ENCODE peak calls at places on chromosomes 7 and 10, in nine cellular contexts. T, E, Q, Z, G, O, Y, X and W are unnamed samples.

GRCh38 chr10:22599636-22600228 is 114.6 kb downstream of the PIP4K2A start:
- DNase-seq in T (no peak), E (no peak), Q (no peak), Z (no peak), G (no peak), O (no peak), Y (no peak), X (no peak), W (no peak)

GRCh38 chr7:22587322-22587721 is 87.3 kb upstream of the STEAP1B start:
- DNase-seq in T (no peak), E (peak; percentile 67), Q (no peak), Z (no peak), G (no peak), O (no peak), Y (no peak), X (no peak), W (peak; percentile 20)

GRCh38 chr7:30912986-30913671 is 1.5 kb downstream of the AQP1 start:
- DNase-seq in T (no peak), E (no peak), Q (no peak), Z (no peak), G (no peak), O (no peak), Y (no peak), X (no peak), W (no peak)

GRCh38 chr7:92834661-92835139 is 1.7 kb downstream of the CDK6 start:
- DNase-seq in T (no peak), E (no peak), Q (no peak), Z (no peak), G (no peak), O (peak; percentile 14), Y (peak; percentile 55), X (no peak), W (peak; percentile 28)

GRCh38 chr7:21773326-21773725 is 172.4 kb downstream of the CDCA7L start:
- DNase-seq in T (peak; percentile 89), E (no peak), Q (no peak), Z (no peak), G (no peak), O (no peak), Y (no peak), X (no peak), W (no peak)

GRCh38 chr10:49116509-49117365 is 1.4 kb upstream of the VSTM4 start:
- DNase-seq in T (no peak), E (no peak), Q (no peak), Z (no peak), G (no peak), O (no peak), Y (no peak), X (no peak), W (no peak)

GRCh38 chr7:266851-267840 is 22.8 kb upstream of the FOXL3 start:
- DNase-seq in T (no peak), E (no peak), Q (no peak), Z (no peak), G (no peak), O (no peak), Y (no peak), X (peak; percentile 9), W (no peak)

GRCh38 chr7:155950898-155951553 is 138.8 kb upstream of the SHH start:
- DNase-seq in T (no peak), E (no peak), Q (no peak), Z (no peak), G (no peak), O (no peak), Y (peak; percentile 33), X (no peak), W (no peak)

GRCh38 chr10:31071232-31071999 is 39.8 kb upstream of the ZNF438 start:
- DNase-seq in T (no peak), E (no peak), Q (no peak), Z (no peak), G (peak; percentile 73), O (no peak), Y (peak; percentile 84), X (no peak), W (no peak)

GRCh38 chr10:60950312-60950711 is 6.3 kb upstream of the RHOBTB1 start:
- DNase-seq in T (no peak), E (no peak), Q (no peak), Z (no peak), G (no peak), O (no peak), Y (no peak), X (no peak), W (no peak)

GRCh38 chr10:58399410-58399809 is 14.2 kb downstream of the TFAM start:
- DNase-seq in T (no peak), E (no peak), Q (no peak), Z (no peak), G (no peak), O (no peak), Y (no peak), X (no peak), W (no peak)

GRCh38 chr10:24652381-24652957 is 71.2 kb downstream of the ARHGAP21 start:
- DNase-seq in T (no peak), E (no peak), Q (no peak), Z (no peak), G (no peak), O (no peak), Y (no peak), X (no peak), W (no peak)

GRCh38 chr7:97422046-97422445 is 304.5 kb downstream of the SDHAF3 start:
- DNase-seq in T (no peak), E (no peak), Q (no peak), Z (no peak), G (no peak), O (no peak), Y (no peak), X (no peak), W (no peak)

GRCh38 chr7:140732436-140732835 is 35.9 kb downstream of the NDUFB2 start:
- DNase-seq in T (no peak), E (no peak), Q (no peak), Z (no peak), G (no peak), O (no peak), Y (no peak), X (no peak), W (no peak)

GRCh38 chr7:113404245-113404644 is 285.9 kb upstream of the SMIM30 start:
- DNase-seq in T (no peak), E (no peak), Q (peak; percentile 29), Z (no peak), G (no peak), O (no peak), Y (peak; percentile 5), X (no peak), W (no peak)

GRCh38 chr7:516216-516605 is 3.4 kb downstream of the PDGFA start:
- DNase-seq in T (no peak), E (no peak), Q (no peak), Z (no peak), G (no peak), O (no peak), Y (no peak), X (no peak), W (no peak)